ENCODE peak calls at places on chromosomes 12 and 14, in six cellular contexts. W, S, G, V, K and D are unnamed samples.

GRCh38 chr14:67331368-67332125 is 28.1 kb downstream of the ATP6V1D start:
- DNase-seq in S (no peak), K (no peak), G (peak), W (no peak), V (no peak), D (no peak)

GRCh38 chr14:67485501-67486095 is 2.9 kb downstream of the TMEM229B start:
- DNase-seq in S (no peak), G (peak), W (no peak), K (no peak), V (no peak), D (no peak)

GRCh38 chr12:95838125-95838524 is 20.6 kb upstream of the SNRPF start:
- DNase-seq in G (peak), V (no peak), K (no peak), W (no peak), S (no peak), D (peak)

GRCh38 chr14:50357124-50357523 is 39.6 kb downstream of the CDKL1 start:
- DNase-seq in K (no peak), W (no peak), S (no peak), V (no peak), G (no peak), D (no peak)

GRCh38 chr14:61701946-61702345 is 6.6 kb downstream of the HIF1A start:
- DNase-seq in S (no peak), G (no peak), V (no peak), K (no peak), W (no peak), D (no peak)

GRCh38 chr14:55451398-55451797 is 11.0 kb upstream of the TBPL2 start:
- DNase-seq in K (no peak), V (no peak), S (no peak), G (no peak), W (no peak), D (peak)

GRCh38 chr12:56775638-56776037 is 12.5 kb downstream of the HSD17B6 start:
- DNase-seq in V (no peak), G (no peak), S (no peak), K (no peak), W (no peak), D (peak)

GRCh38 chr12:14190694-14191093 is 174.8 kb upstream of the ATF7IP start:
- DNase-seq in V (no peak), K (no peak), G (no peak), W (no peak), S (no peak), D (no peak)

GRCh38 chr14:29663281-29663801 is 264.3 kb downstream of the PRKD1 start:
- DNase-seq in V (no peak), K (no peak), W (no peak), G (no peak), S (no peak), D (no peak)

GRCh38 chr12:48286665-48287064 is 64.1 kb downstream of the ZNF641 start:
- DNase-seq in K (no peak), S (no peak), G (no peak), W (no peak), V (no peak), D (no peak)